ENCODE peak calls at places on chromosome 5, in five cellular contexts. Y is Caco-2; H is CD8-positive, alpha-beta T cell; L is A549; G is G401. Z is an unnamed sample.

GRCh38 chr5:159764283-159764927 is 151.9 kb upstream of the ADRA1B start:
- DNase-seq in G (no peak), Y (no peak), L (no peak), H (no peak), Z (no peak)

GRCh38 chr5:64206653-64207052 is 41.0 kb downstream of the RNF180 start:
- DNase-seq in G (no peak), Y (no peak), H (no peak), L (no peak), Z (no peak)

GRCh38 chr5:141411575-141411974 is 1.2 kb upstream of the PCDHGA10 start:
- DNase-seq in H (no peak), Y (no peak), L (no peak), G (no peak), Z (no peak)

GRCh38 chr5:136769900-136770684 is 404.7 kb upstream of the TRPC7 start:
- DNase-seq in G (peak), L (peak), H (no peak), Y (peak), Z (peak)

GRCh38 chr5:145660897-145661650 is 174.1 kb downstream of the PRELID2 start:
- DNase-seq in Y (no peak), L (no peak), H (no peak), G (no peak), Z (no peak)

GRCh38 chr5:169798906-169799660 is 162.0 kb downstream of the DOCK2 start:
- DNase-seq in L (no peak), G (no peak), Y (no peak), H (no peak), Z (no peak)

GRCh38 chr5:41151562-41151961 is 61.8 kb downstream of the C6 start:
- DNase-seq in G (no peak), L (no peak), Y (no peak), H (no peak), Z (no peak)

GRCh38 chr5:90020575-90021535 is 388.7 kb downstream of the CETN3 start:
- DNase-seq in Y (no peak), L (no peak), H (no peak), G (no peak), Z (no peak)

GRCh38 chr5:4837489-4838058 is 302.6 kb upstream of the ADAMTS16 start:
- DNase-seq in L (no peak), G (no peak), H (no peak), Y (no peak), Z (no peak)